ENCODE peak calls at places on chromosomes 11 and 22, in eight cellular contexts. One of them, this sample, is unnamed.

GRCh38 chr22:41966225-41966606 is 3.0 kb upstream of the SEPTIN3 start:
- DNase-seq in neural crest cell: no peak
- DNase-seq in NCI-H1694: no peak
- DNase-seq in MV-4-11: no peak
- DNase-seq in thyroid gland: no peak
- DNase-seq in effector memory CD4-positive, alpha-beta T cell: no peak
- DNase-seq in A549: no peak
- DNase-seq in fibroblast of lung: no peak
- DNase-seq in this sample: no peak

GRCh38 chr11:124898711-124899110 is 1.0 kb upstream of the ROBO4 start:
- DNase-seq in neural crest cell: no peak
- DNase-seq in NCI-H1694: no peak
- DNase-seq in MV-4-11: no peak
- DNase-seq in thyroid gland: no peak
- DNase-seq in effector memory CD4-positive, alpha-beta T cell: no peak
- DNase-seq in A549: no peak
- DNase-seq in fibroblast of lung: peak; percentile 79
- DNase-seq in this sample: no peak

GRCh38 chr11:13126430-13126829 is 117.3 kb downstream of the RASSF10 start:
- DNase-seq in neural crest cell: no peak
- DNase-seq in NCI-H1694: no peak
- DNase-seq in MV-4-11: peak; percentile 97
- DNase-seq in thyroid gland: peak; percentile 60
- DNase-seq in effector memory CD4-positive, alpha-beta T cell: no peak
- DNase-seq in A549: peak; percentile 54
- DNase-seq in fibroblast of lung: peak; percentile 97
- DNase-seq in this sample: no peak

GRCh38 chr11:94767701-94768601 is at the start of gene AMOTL1:
- DNase-seq in neural crest cell: peak; percentile 80
- DNase-seq in NCI-H1694: peak; percentile 36
- DNase-seq in MV-4-11: peak; percentile 84
- DNase-seq in thyroid gland: peak; percentile 94
- DNase-seq in effector memory CD4-positive, alpha-beta T cell: no peak
- DNase-seq in A549: no peak
- DNase-seq in fibroblast of lung: peak; percentile 82
- DNase-seq in this sample: peak; percentile 49

GRCh38 chr22:48796295-48797015 is 1031.2 kb downstream of the BRD1 start:
- DNase-seq in neural crest cell: no peak
- DNase-seq in NCI-H1694: no peak
- DNase-seq in MV-4-11: no peak
- DNase-seq in thyroid gland: no peak
- DNase-seq in effector memory CD4-positive, alpha-beta T cell: no peak
- DNase-seq in A549: no peak
- DNase-seq in fibroblast of lung: no peak
- DNase-seq in this sample: no peak

GRCh38 chr11:82858556-82859091 is 41.6 kb downstream of the PRCP start:
- DNase-seq in neural crest cell: no peak
- DNase-seq in NCI-H1694: no peak
- DNase-seq in MV-4-11: no peak
- DNase-seq in thyroid gland: no peak
- DNase-seq in effector memory CD4-positive, alpha-beta T cell: no peak
- DNase-seq in A549: no peak
- DNase-seq in fibroblast of lung: peak; percentile 63
- DNase-seq in this sample: no peak

GRCh38 chr22:35961480-35961902 is 67.1 kb downstream of the RBFOX2 start:
- DNase-seq in neural crest cell: no peak
- DNase-seq in NCI-H1694: peak; percentile 27
- DNase-seq in MV-4-11: no peak
- DNase-seq in thyroid gland: no peak
- DNase-seq in effector memory CD4-positive, alpha-beta T cell: no peak
- DNase-seq in A549: peak; percentile 7
- DNase-seq in fibroblast of lung: peak; percentile 66
- DNase-seq in this sample: no peak

GRCh38 chr11:6397156-6397555 is 6.9 kb downstream of the SMPD1 start:
- DNase-seq in neural crest cell: no peak
- DNase-seq in NCI-H1694: peak; percentile 34
- DNase-seq in MV-4-11: no peak
- DNase-seq in thyroid gland: no peak
- DNase-seq in effector memory CD4-positive, alpha-beta T cell: no peak
- DNase-seq in A549: no peak
- DNase-seq in fibroblast of lung: no peak
- DNase-seq in this sample: no peak

GRCh38 chr11:85076535-85077330 is 550.4 kb downstream of the DLG2 start:
- DNase-seq in neural crest cell: no peak
- DNase-seq in NCI-H1694: no peak
- DNase-seq in MV-4-11: no peak
- DNase-seq in thyroid gland: no peak
- DNase-seq in effector memory CD4-positive, alpha-beta T cell: no peak
- DNase-seq in A549: no peak
- DNase-seq in fibroblast of lung: peak; percentile 23
- DNase-seq in this sample: no peak

GRCh38 chr11:110028904-110029303 is 64.3 kb upstream of the ZC3H12C start:
- DNase-seq in neural crest cell: no peak
- DNase-seq in NCI-H1694: no peak
- DNase-seq in MV-4-11: no peak
- DNase-seq in thyroid gland: no peak
- DNase-seq in effector memory CD4-positive, alpha-beta T cell: no peak
- DNase-seq in A549: no peak
- DNase-seq in fibroblast of lung: no peak
- DNase-seq in this sample: no peak